ENCODE peak calls at places on chromosomes 1 and 21, in four cellular contexts. V is K562, E is H1, K is SK-N-SH. D is an unnamed sample.

GRCh38 chr1:58809327-58810040 is 25.6 kb upstream of the JUN start:
- DNase-seq in E (no peak), K (no peak), V (no peak), D (no peak)

GRCh38 chr21:43362928-43363314 is 64.0 kb downstream of the SIK1 start:
- DNase-seq in E (no peak), K (no peak), V (peak), D (no peak)

GRCh38 chr1:41383094-41383852 is 22.0 kb downstream of the FOXO6 start:
- DNase-seq in E (no peak), V (no peak), K (no peak), D (no peak)

GRCh38 chr1:224096773-224097172 is 17.1 kb upstream of the FBXO28 start:
- DNase-seq in V (no peak), E (no peak), K (no peak), D (no peak)

GRCh38 chr1:43900386-43900785 is 33.2 kb upstream of the ARTN start:
- DNase-seq in V (no peak), E (no peak), K (no peak), D (no peak)

GRCh38 chr1:41578712-41579335 is 94.3 kb upstream of the EDN2 start:
- DNase-seq in V (peak), E (no peak), K (peak), D (peak)

GRCh38 chr21:34510148-34511142 is 1.6 kb downstream of the KCNE1 start:
- DNase-seq in V (peak), E (peak), K (peak), D (peak)

GRCh38 chr1:228852015-228852414 is 116.7 kb downstream of the RHOU start:
- DNase-seq in V (no peak), E (no peak), K (no peak), D (no peak)

GRCh38 chr1:40411294-40411693 is 37.8 kb downstream of the SMAP2 start:
- DNase-seq in V (no peak), E (no peak), K (peak), D (no peak)

GRCh38 chr1:20184997-20185833 is 681 bp upstream of the UBXN10 start:
- DNase-seq in V (peak), E (no peak), K (no peak), D (no peak)

GRCh38 chr1:62333431-62333830 is 14.2 kb upstream of the KANK4 start:
- DNase-seq in K (no peak), E (no peak), V (no peak), D (no peak)

GRCh38 chr1:63746129-63746864 is 27.5 kb upstream of the ROR1 start:
- DNase-seq in K (no peak), V (no peak), E (peak), D (peak)

GRCh38 chr1:156666862-156667609 is 10.2 kb downstream of the NES start:
- DNase-seq in E (no peak), K (no peak), V (peak), D (no peak)

GRCh38 chr1:27755865-27756264 is 17.2 kb upstream of the STX12 start:
- DNase-seq in V (no peak), K (no peak), E (no peak), D (no peak)

GRCh38 chr1:110150330-110151174 is at the start of gene SLC6A17:
- DNase-seq in V (no peak), E (peak), K (peak), D (peak)

GRCh38 chr21:20639026-20639425 is 359.2 kb upstream of the NCAM2 start:
- DNase-seq in K (no peak), V (no peak), E (no peak), D (no peak)

GRCh38 chr1:55210990-55211389 is 4.2 kb downstream of the USP24 start:
- DNase-seq in E (no peak), V (no peak), K (no peak), D (no peak)

GRCh38 chr1:55211456-55211855 is 3.7 kb downstream of the USP24 start:
- DNase-seq in E (no peak), V (no peak), K (no peak), D (no peak)

GRCh38 chr1:55211909-55212308 is 3.3 kb downstream of the USP24 start:
- DNase-seq in K (no peak), V (peak), E (no peak), D (no peak)

GRCh38 chr1:55206210-55206609 is 9.0 kb downstream of the USP24 start:
- DNase-seq in E (no peak), K (no peak), V (no peak), D (no peak)

DNA sequence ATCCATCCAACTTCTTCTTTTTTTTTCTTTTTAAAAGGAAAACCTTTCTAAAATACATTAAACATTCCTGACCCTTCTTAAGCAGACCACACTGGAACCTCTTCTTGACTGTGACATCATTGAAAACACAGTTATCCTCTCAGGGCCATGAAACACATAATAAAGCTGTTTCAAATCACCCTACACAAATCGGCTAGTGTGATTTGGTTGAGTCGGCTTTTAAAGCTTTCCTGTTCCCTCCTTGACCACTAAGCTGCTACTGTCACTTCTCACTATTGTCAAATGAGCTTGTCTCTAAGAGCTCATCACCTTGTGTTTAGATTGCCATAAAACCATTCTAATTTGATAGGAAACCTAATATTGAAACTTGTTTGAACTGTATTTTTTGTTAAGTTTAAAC is 5.9 kb downstream of the USP24 start:
- DNase-seq in V (no peak), K (peak), E (no peak), D (no peak)
- TF ChIP-seq TEAD4 in V (no peak), K (no peak), E (no peak), D (no peak)

DNA sequence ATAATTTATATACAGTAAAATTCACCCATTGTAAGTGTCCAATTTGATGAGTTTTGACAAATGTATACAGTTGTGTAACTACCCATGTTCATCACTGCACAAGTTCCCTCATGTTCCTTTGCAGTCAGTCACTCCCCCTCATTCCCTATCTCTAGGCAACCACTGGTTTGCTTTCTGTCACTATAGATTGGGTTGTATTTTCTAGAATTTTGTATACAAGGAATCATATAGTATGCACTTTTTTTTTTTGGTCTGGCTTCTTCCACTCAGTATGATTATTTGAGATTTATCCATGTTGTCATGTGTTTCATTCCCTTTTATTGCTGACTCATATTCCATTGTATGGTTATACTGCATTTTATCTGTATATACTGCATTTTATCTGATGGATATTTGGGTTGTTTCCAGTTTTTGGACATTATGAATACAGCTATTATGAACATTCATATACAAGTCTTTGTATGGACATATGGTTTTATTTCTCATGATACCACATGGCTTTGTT is 4.1 kb downstream of the RPS6KC1 start:
- DNase-seq in K (no peak), E (no peak), V (peak), D (no peak)
- TF ChIP-seq TEAD4 in K (no peak), E (no peak), V (no peak), D (no peak)

GRCh38 chr1:152143147-152143845 is 15.7 kb downstream of the RPTN start:
- DNase-seq in E (no peak), K (no peak), V (no peak), D (no peak)

GRCh38 chr1:152145789-152146188 is 13.2 kb downstream of the RPTN start:
- DNase-seq in E (no peak), K (no peak), V (no peak), D (no peak)

GRCh38 chr1:152148051-152148450 is 11.0 kb downstream of the RPTN start:
- DNase-seq in E (no peak), K (no peak), V (no peak), D (no peak)

DNA sequence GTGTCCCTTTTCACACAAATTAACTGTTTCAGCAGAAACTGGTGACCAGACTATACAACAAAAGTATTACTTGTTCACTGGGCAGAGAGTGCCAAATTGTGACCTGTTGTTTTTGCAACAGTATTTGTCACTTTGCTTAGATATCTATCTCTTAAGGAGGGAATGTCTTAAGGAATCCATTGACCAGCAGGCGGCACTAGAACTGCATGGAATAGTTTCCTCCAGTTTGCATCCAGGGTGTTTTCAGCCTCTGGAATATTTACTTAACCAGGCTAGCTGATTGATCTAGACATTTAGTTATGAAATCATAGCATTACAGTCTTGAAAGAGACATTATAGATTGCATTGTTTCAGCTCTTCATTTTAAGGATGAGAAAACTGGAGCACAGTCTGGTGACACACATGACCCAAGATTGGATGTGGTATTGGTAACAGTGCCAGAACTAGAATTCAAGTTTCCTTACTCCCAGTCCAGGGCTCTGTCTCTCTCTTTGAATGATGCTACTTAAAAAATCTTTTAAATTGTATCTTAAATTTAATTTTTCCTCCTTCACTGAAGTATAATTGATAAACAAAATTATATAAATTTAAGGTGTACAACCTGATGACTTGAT is 16.9 kb downstream of the RPTN start:
- DNase-seq in V (peak), K (peak), E (peak), D (peak)
- TF ChIP-seq TEAD4 in V (no peak), K (no peak), E (no peak), D (no peak)

DNA sequence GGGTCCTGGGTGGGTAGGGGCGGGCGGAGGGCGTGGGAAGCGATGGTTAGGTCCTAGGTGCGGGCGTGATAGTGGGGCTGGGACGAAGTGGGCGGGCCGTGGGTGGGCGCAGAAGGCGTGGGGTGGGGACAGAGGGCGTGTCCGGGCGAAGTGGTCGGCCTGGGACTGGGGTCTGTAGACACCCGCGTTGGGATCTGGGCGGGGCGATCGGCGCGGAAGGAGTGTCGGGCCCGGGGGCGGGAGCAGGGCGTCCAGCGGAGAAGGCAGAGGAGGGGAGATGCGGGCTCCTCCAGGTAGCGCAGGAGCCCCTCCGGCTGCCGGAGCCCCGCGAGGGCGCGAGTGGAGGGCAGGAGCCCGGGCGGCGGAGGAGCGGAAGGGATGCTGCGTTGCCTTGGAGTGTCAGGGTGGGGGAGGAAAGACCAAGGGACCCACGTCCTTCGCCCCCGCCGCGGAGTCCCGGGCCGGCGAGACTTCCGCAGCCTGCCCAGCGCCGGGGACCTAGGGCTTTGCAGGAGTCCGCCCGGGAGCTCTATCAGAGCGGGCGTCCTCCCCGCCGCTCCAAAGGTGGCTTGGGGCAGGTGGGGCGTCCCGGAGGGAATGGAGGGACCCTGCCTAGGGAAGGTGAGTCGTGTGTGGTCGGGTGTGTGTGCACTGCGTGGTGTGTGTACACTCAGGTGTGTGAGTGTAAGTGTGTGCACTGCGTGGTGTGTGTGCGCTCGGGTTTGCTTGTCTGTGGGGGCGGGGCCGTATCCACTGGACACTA is 27.0 kb upstream of the PRSS38 start:
- DNase-seq in E (peak), K (no peak), V (peak), D (peak)
- TF ChIP-seq TEAD4 in E (no peak), K (no peak), V (no peak), D (no peak)

DNA sequence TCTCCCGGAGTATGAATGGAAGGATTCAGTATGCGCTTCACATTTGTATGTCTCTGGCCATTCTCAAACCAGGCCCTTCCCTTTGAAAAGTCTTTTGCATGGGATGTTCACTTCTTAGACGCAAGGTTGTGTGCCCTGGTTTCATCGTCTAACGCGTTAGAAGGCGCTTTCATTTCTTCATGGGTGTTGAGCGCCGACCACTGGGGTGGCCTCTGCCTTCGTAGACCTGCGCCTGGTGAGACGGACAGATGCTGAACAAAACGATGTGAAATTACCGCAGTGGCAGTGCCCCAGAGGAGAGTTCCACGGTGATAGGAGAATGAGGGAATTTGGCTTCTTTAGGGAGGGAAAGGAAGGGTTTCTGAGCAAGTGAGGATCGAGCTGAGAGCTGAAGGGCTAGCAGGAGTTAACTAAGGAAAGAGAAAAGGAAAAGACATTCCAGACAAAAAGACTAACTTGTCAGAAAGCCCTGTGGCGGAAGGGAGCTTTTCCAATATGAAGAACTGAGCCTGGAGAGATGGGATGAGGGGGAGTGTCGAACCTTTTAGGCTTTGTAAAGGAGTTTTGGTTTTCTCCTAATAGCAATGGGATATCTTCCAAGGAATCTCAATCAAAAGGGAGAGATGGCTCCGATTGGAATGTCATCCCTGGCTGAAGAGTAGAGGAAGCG is 904 bp downstream of the GGPS1 start:
- DNase-seq in V (peak), K (peak), E (peak), D (peak)
- TF ChIP-seq TEAD4 in V (no peak), K (no peak), E (no peak), D (no peak)

GRCh38 chr1:116434849-116435248 is 61.8 kb downstream of the ATP1A1 start:
- DNase-seq in V (no peak), K (no peak), E (no peak), D (no peak)
- TF ChIP-seq TEAD4 in V (no peak), K (no peak), E (no peak), D (no peak)

GRCh38 chr1:32902535-32902920 is 1.3 kb upstream of the TMEM54 start:
- DNase-seq in V (no peak), K (no peak), E (no peak), D (no peak)
- TF ChIP-seq TEAD4 in V (no peak), K (no peak), E (no peak), D (no peak)

D was measured in WTC11.